ENCODE peak calls at places on chromosomes 13 and 19, in four cellular contexts. B is IMR-90, V is H1, Q is mesendoderm. T is an unnamed sample.

GRCh38 chr19:46303702-46304397 is 7.0 kb downstream of the HIF3A start:
- DNase-seq in V (peak; percentile 94), Q (peak; percentile 98), B (no peak), T (peak; percentile 98)

GRCh38 chr13:79909664-79910063 is 428.7 kb downstream of the NDFIP2 start:
- DNase-seq in B (no peak), V (no peak), Q (no peak), T (no peak)

GRCh38 chr13:64538711-64539110 is 2691.4 kb downstream of the PCDH9 start:
- DNase-seq in Q (no peak), B (peak; percentile 13), V (no peak), T (no peak)

GRCh38 chr13:106488075-106488474 is 47.4 kb downstream of the EFNB2 start:
- DNase-seq in B (no peak), V (no peak), Q (no peak), T (no peak)

GRCh38 chr13:48775804-48776203 is 122.1 kb downstream of the CYSLTR2 start:
- DNase-seq in Q (peak; percentile 36), B (peak; percentile 97), V (no peak), T (no peak)

GRCh38 chr13:72453161-72453560 is 274.3 kb downstream of the MZT1 start:
- DNase-seq in Q (no peak), B (no peak), V (no peak), T (no peak)

GRCh38 chr19:45953676-45954075 is 20.0 kb downstream of the NOVA2 start:
- DNase-seq in B (no peak), V (no peak), Q (no peak), T (no peak)

GRCh38 chr13:80707000-80707983 is 366.4 kb upstream of the SPRY2 start:
- DNase-seq in V (no peak), B (no peak), Q (no peak), T (no peak)

GRCh38 chr19:30303131-30303654 is 69.0 kb upstream of the ZNF536 start:
- DNase-seq in V (no peak), B (no peak), Q (no peak), T (peak; percentile 3)

GRCh38 chr13:91546865-91547264 is 148.4 kb downstream of the GPC5 start:
- DNase-seq in Q (no peak), B (peak; percentile 9), V (no peak), T (no peak)

GRCh38 chr19:13277104-13277809 is 127.0 kb downstream of the IER2 start:
- DNase-seq in B (peak; percentile 74), Q (peak; percentile 81), V (no peak), T (peak; percentile 61)

GRCh38 chr13:23427342-23428182 is 5.9 kb downstream of the SACS start:
- DNase-seq in B (peak; percentile 97), V (no peak), Q (no peak), T (no peak)

GRCh38 chr19:45613926-45614725 is 12.1 kb upstream of the GPR4 start:
- DNase-seq in V (no peak), B (peak; percentile 93), Q (no peak), T (no peak)

GRCh38 chr19:11345122-11345752 is 831 bp downstream of the TMEM205 start:
- DNase-seq in B (no peak), Q (no peak), V (no peak), T (no peak)

GRCh38 chr13:109509154-109509905 is 277.1 kb downstream of the IRS2 start:
- DNase-seq in V (no peak), B (peak; percentile 66), Q (no peak), T (no peak)

GRCh38 chr13:26605845-26606244 is 48.4 kb downstream of the WASF3 start:
- DNase-seq in V (peak; percentile 25), B (no peak), Q (peak; percentile 80), T (peak; percentile 74)

GRCh38 chr19:4375164-4375619 is 25.2 kb downstream of the SH3GL1 start:
- DNase-seq in Q (peak; percentile 88), B (no peak), V (peak; percentile 51), T (peak; percentile 88)

GRCh38 chr13:35514166-35514565 is 37.7 kb upstream of the MAB21L1 start:
- DNase-seq in Q (no peak), B (no peak), V (no peak), T (no peak)

GRCh38 chr13:46672338-46673090 is 119.5 kb downstream of the LRCH1 start:
- DNase-seq in B (no peak), Q (no peak), V (no peak), T (no peak)

GRCh38 chr13:26811636-26812035 is 51.0 kb upstream of the GPR12 start:
- DNase-seq in V (no peak), B (no peak), Q (no peak), T (no peak)

GRCh38 chr13:44576396-44577235 is 486 bp upstream of the TSC22D1 start:
- DNase-seq in B (no peak), Q (no peak), V (no peak), T (no peak)

GRCh38 chr13:32917504-32917903 is 98.7 kb upstream of the KL start:
- DNase-seq in B (peak; percentile 32), V (no peak), Q (no peak), T (no peak)

GRCh38 chr13:43331676-43332075 is 308.3 kb downstream of the DNAJC15 start:
- DNase-seq in B (peak; percentile 10), V (no peak), Q (no peak), T (no peak)

GRCh38 chr19:44776402-44777096 is 1.1 kb upstream of the CBLC start:
- DNase-seq in Q (no peak), B (no peak), V (no peak), T (peak; percentile 54)

GRCh38 chr19:15551183-15552004 is 43.1 kb downstream of the CYP4F22 start:
- DNase-seq in Q (peak; percentile 23), B (no peak), V (no peak), T (peak; percentile 97)

GRCh38 chr19:51256053-51256682 is 5.3 kb downstream of the SIGLECL1 start:
- DNase-seq in V (no peak), B (no peak), Q (no peak), T (no peak)

GRCh38 chr19:10419200-10419645 is 1.1 kb upstream of the PDE4A start:
- DNase-seq in Q (no peak), V (no peak), B (no peak), T (no peak)

GRCh38 chr13:50735071-50735470 is 108.4 kb downstream of the DLEU7 start:
- DNase-seq in Q (no peak), B (no peak), V (no peak), T (no peak)

GRCh38 chr13:73741111-73741510 is 393.1 kb downstream of the KLF12 start:
- DNase-seq in Q (peak; percentile 14), V (no peak), B (no peak), T (no peak)

DNA sequence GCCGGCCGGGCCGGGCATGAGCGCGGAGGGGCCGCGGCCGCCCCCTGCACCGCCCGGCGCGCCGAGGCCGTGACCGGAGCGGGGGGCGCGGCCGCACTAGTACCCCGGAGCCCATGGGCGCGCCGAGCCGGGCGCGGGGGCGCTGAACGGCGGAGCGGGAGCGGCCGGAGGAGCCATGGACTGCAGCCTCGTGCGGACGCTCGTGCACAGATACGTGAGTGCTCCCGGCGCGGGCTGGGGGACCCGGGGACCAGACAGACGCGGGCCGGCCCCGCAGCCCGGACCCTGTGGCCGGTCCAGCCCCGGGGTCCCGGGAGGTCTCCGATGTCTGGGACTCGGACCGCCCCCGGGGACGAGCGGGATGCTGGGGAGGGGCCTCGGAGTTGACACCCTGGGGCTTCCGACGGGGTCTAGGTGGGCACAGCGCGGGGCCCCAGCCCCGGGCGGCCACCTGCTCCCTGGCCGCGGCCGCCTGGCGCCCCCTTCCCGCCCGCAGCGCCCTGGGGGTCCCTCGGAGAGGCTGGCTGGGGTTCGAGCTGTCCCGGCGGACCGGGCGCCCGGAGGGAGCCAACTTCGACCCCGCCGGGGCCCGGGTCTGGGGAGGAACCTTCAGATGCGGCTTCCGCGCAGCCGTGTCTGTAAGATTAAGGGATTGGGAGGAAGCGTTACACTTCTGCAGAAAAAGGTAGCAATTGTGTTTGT is 555 bp downstream of the ATP11A start:
- DNase-seq in V (no peak), Q (no peak), B (peak; percentile 44), T (peak; percentile 47)
- H3K56ac ChIP-seq in V (no peak overlapping the region), Q (peak overlapping the region; percentile 89), B (no peak overlapping the region), T (no peak overlapping the region)

DNA sequence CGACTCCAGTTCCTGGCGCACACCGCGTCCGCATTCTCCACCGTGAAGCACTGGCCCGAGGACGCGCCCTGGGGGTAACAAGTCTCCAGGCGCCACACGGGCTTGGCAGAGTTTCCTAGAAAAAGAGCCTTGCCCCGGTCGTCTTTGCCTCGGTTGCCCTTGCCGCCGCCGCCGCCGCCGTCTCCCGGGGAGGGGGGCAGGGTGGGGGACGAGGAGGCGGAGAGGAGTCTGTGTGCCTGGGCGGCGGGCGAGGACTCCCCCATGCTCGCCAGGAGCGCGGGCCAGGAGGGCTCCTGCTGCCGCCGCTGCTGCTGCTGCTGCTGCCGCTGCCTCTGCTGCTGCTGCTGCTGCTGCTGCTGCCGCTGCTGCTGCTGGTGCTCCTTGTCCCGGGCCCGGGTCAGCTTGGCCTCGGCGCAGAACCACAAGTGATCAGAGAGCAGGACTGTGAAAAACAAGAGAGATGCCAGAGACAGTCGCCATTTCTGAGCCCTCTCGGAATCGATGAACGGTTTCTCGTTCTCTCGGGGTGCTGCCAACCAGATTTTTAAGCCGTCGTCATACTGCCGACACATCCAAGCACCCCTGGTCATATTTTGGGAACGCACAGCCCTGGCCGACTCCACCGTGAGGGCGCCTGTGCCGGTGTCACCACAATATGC is 349.2 kb downstream of the LIG4 start:
- DNase-seq in B (peak; percentile 34), V (no peak), Q (peak; percentile 80), T (peak; percentile 58)
- H3K56ac ChIP-seq in B (peak overlapping the region; percentile 27), V (no peak overlapping the region), Q (peak overlapping the region; percentile 88), T (no peak overlapping the region)

GRCh38 chr19:18117364-18117691 is 19.8 kb downstream of the MAST3 start:
- DNase-seq in B (no peak), V (no peak), Q (no peak), T (no peak)
- H3K56ac ChIP-seq in B (no peak overlapping the region), V (no peak overlapping the region), Q (peak overlapping the region; percentile 45), T (no peak overlapping the region)

GRCh38 chr19:18487576-18488402 is 34.1 kb downstream of the ELL start:
- DNase-seq in Q (no peak), B (no peak), V (no peak), T (no peak)
- H3K56ac ChIP-seq in Q (no peak overlapping the region), B (no peak overlapping the region), V (no peak overlapping the region), T (no peak overlapping the region)

DNA sequence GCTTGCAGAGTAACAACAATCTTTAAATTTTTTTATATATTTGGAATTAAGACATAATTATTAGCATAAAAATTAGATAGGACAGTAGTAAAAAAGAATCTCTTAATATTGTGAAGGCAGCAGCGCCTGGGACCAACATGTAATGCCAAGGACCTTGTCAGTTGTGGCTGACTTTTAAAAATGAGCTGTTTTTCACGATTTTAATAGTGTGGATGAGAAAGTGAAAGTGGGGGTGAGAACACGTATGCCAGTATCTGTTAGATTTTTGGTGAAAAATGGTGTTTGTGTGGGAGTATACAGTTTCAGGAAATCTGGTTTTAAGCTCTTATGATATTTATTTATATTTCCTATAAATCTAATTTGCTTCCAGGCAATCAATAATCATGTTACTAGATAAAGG is 125.2 kb downstream of the LMO7 start:
- DNase-seq in Q (no peak), V (no peak), B (no peak), T (no peak)
- H3K56ac ChIP-seq in Q (no peak overlapping the region), V (no peak overlapping the region), B (no peak overlapping the region), T (no peak overlapping the region)

GRCh38 chr13:66693656-66694055 is 536.5 kb downstream of the PCDH9 start:
- DNase-seq in B (no peak), V (no peak), Q (no peak), T (no peak)

GRCh38 chr13:66689628-66690027 is 540.5 kb downstream of the PCDH9 start:
- DNase-seq in B (peak; percentile 40), Q (peak; percentile 3), V (no peak), T (no peak)

GRCh38 chr13:66691149-66691548 is 539.0 kb downstream of the PCDH9 start:
- DNase-seq in B (no peak), Q (no peak), V (no peak), T (no peak)

GRCh38 chr13:66689037-66689619 is 541.0 kb downstream of the PCDH9 start:
- DNase-seq in V (no peak), B (no peak), Q (peak; percentile 8), T (no peak)
- H3K56ac ChIP-seq in V (no peak overlapping the region), B (no peak overlapping the region), Q (no peak overlapping the region), T (no peak overlapping the region)

T was measured in H9.